ENCODE peak calls at places on chromosome 5, in five cellular contexts. P is WTC11, U is H1, D is HepG2, R is K562. C is an unnamed sample.

GRCh38 chr5:39624268-39624886 is 199.6 kb upstream of the DAB2 start:
- DNase-seq in D (peak; percentile 47), R (no peak), U (no peak), P (no peak), C (peak; percentile 11)

GRCh38 chr5:21774281-21774680 is 1078.9 kb downstream of the CDH12 start:
- DNase-seq in D (no peak), R (no peak), P (no peak), U (no peak), C (no peak)

GRCh38 chr5:71013575-71013974 is 11.6 kb downstream of the NAIP start:
- DNase-seq in U (peak; percentile 27), R (peak; percentile 43), P (no peak), D (no peak), C (no peak)

GRCh38 chr5:52738095-52738506 is 49.6 kb upstream of the ITGA1 start:
- DNase-seq in U (no peak), P (no peak), D (no peak), R (no peak), C (no peak)

GRCh38 chr5:83553000-83553486 is 81.5 kb downstream of the VCAN start:
- DNase-seq in U (no peak), D (no peak), R (no peak), P (no peak), C (no peak)

GRCh38 chr5:168925160-168925559 is 346.0 kb upstream of the PANK3 start:
- DNase-seq in D (no peak), U (no peak), R (no peak), P (no peak), C (no peak)

GRCh38 chr5:126656397-126657007 is 55.8 kb downstream of the PHAX start:
- DNase-seq in P (no peak), D (peak; percentile 41), U (no peak), R (peak; percentile 64), C (no peak)

GRCh38 chr5:150167163-150167798 is 703 bp downstream of the CDX1 start:
- DNase-seq in P (peak; percentile 23), D (no peak), U (no peak), R (no peak), C (no peak)

GRCh38 chr5:149636861-149637246 is 55.6 kb downstream of the ARHGEF37 start:
- DNase-seq in P (peak; percentile 50), D (peak; percentile 63), R (peak; percentile 55), U (peak; percentile 49), C (no peak)

GRCh38 chr5:4058899-4059298 is 463.3 kb downstream of the IRX1 start:
- DNase-seq in R (no peak), U (no peak), P (no peak), D (no peak), C (no peak)

GRCh38 chr5:134131165-134131564 is 16.7 kb downstream of the TCF7 start:
- DNase-seq in D (no peak), R (no peak), U (no peak), P (no peak), C (no peak)

GRCh38 chr5:134133213-134133994 is 18.9 kb downstream of the TCF7 start:
- DNase-seq in D (no peak), R (no peak), U (no peak), P (peak; percentile 2), C (no peak)

GRCh38 chr5:134130239-134130945 is 15.9 kb downstream of the TCF7 start:
- DNase-seq in P (no peak), R (no peak), U (no peak), D (no peak), C (no peak)

GRCh38 chr5:134132372-134133212 is 18.1 kb downstream of the TCF7 start:
- DNase-seq in P (peak; percentile 66), U (no peak), D (no peak), R (no peak), C (peak; percentile 92)

DNA sequence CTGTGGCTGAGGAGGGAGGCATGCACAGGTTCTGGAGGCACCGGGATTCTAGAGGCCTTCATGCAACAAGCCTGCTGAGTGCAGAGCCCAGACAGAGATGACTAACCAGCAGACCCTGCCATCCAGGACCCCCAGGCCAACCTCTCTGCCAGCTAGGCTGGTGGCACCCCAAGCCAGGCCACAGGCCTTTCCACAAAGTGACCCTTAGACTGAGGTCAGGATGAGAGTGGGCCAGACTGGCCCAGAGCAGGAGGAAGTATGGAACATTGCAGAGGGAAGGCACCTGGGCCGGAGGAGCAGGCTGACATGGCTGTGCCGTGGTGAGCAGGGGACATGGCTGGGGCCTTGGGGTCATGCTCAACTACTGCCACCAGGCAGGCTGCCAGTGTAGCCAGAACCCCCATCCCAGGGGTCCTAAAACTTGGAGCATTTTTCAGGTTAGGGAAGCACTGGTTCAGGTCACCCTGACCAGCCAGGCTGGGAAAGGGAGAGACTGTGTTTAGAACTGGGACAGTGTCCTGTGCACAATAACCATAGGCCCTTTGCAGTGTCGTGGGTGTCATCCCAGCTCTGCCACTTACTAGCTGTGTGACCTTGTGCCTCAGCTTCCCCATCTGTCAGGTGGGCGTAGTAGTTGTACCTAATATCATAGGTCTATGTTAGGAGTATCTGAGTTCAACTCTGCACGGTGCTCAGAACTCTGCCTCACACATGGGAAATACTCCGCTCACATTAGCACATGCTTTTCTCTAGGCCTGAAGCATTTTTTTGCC is 17.3 kb downstream of the TCF7 start:
- DNase-seq in D (no peak), R (no peak), P (peak; percentile 5), U (no peak), C (no peak)
- TF ChIP-seq ATF3 in D (no peak), R (no peak), P (no peak), U (no peak), C (no peak)

GRCh38 chr5:134547579-134547978 is 22.1 kb downstream of the JADE2 start:
- DNase-seq in U (no peak), R (no peak), P (no peak), D (no peak), C (no peak)

GRCh38 chr5:134550271-134551214 is 25.1 kb downstream of the JADE2 start:
- DNase-seq in P (no peak), U (no peak), D (no peak), R (no peak), C (no peak)

GRCh38 chr5:134551891-134552290 is 26.4 kb downstream of the JADE2 start:
- DNase-seq in P (no peak), D (no peak), R (no peak), U (no peak), C (no peak)

GRCh38 chr5:134547999-134548626 is 22.6 kb downstream of the JADE2 start:
- DNase-seq in P (no peak), D (no peak), R (no peak), U (no peak), C (no peak)

GRCh38 chr5:134549714-134550113 is 24.2 kb downstream of the JADE2 start:
- DNase-seq in P (no peak), U (no peak), D (no peak), R (no peak), C (no peak)
- TF ChIP-seq ATF2 in P (no peak), U (no peak), D (no peak), R (no peak), C (no peak)

DNA sequence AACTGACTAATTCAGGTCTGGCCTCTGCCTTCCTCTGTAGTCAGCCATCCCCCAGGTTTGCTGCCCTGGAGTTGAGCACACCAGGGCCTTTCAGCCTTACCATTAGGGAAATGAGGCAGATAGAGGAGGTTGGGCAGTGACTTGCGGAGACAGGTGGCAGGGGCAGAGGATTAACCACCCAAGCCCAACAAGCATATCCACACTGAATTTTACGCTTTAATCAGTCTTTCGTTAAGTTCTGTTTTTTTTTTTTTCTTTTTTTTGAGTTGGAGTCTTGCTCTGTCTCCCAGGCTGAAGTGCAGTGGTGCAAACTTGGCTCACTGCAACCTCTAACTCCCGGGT is 80.0 kb upstream of the TNFAIP8 start:
- DNase-seq in P (no peak), R (no peak), D (no peak), U (no peak), C (peak; percentile 75)
- TF ChIP-seq ATF3 in P (no peak), R (no peak), D (no peak), U (no peak), C (no peak)

DNA sequence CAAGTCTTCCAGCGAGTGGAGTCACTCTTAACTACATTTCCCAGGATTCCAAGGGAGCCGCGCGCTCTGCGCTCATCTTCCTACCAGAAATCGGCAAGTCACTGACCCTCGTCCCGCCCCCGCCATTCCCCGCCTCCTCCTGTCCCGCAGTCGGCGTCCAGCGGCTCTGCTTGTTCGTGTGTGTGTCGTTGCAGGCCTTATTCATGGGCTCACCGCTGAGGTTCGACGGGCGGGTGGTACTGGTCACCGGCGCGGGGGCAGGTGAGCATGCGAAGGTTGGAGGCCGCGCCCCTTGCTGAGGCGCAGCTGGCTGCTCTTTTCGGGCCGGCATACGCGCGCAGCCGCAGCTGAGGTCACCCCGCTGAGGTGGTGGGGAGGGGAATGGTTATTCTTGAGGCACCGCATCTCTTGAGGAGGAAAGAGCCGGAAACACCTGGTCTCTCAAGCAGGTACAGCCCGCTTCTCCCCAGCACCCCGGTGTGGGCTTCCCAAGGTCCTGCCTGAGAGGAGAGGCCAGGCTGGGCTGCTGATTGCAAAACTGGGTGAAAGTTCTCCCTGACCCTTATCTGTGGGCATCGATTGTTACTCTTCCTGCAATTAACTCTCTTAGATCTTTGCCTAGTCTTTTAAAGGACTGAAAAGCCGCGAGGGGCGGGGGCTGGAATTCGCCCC is at the start of gene HSD17B4:
- DNase-seq in U (peak; percentile 90), D (peak; percentile 90), R (peak; percentile 95), P (peak; percentile 93), C (peak; percentile 58)
- TF ChIP-seq ATF2 in U (no peak), D (peak; percentile 50), R (no peak), P (no peak), C (no peak)